ENCODE peak calls at places on chromosome 21, in ten cellular contexts. One of them, this sample, is unnamed.

GRCh38 chr21:32807717-32808380 is 36.3 kb upstream of the PAXBP1 start:
- DNase-seq in prostate gland: no peak
- DNase-seq in lower leg skin: no peak
- DNase-seq in sigmoid colon: no peak
- DNase-seq in body of pancreas: no peak
- DNase-seq in HCT116: no peak
- DNase-seq in heart left ventricle: no peak
- DNase-seq in A549: no peak
- DNase-seq in K562: no peak
- DNase-seq in GM12891: no peak
- DNase-seq in this sample: no peak

GRCh38 chr21:42535602-42536171 is 22.0 kb downstream of the SLC37A1 start:
- DNase-seq in A549: no peak
- DNase-seq in prostate gland: no peak
- DNase-seq in K562: no peak
- DNase-seq in body of pancreas: no peak
- DNase-seq in lower leg skin: no peak
- DNase-seq in HCT116: no peak
- DNase-seq in sigmoid colon: peak; percentile 61
- DNase-seq in GM12891: peak; percentile 49
- DNase-seq in heart left ventricle: no peak
- DNase-seq in this sample: no peak

GRCh38 chr21:43323244-43324005 is 103.5 kb downstream of the SIK1 start:
- DNase-seq in A549: no peak
- DNase-seq in GM12891: no peak
- DNase-seq in sigmoid colon: no peak
- DNase-seq in K562: no peak
- DNase-seq in heart left ventricle: peak; percentile 80
- DNase-seq in lower leg skin: no peak
- DNase-seq in body of pancreas: peak; percentile 83
- DNase-seq in prostate gland: no peak
- DNase-seq in HCT116: no peak
- DNase-seq in this sample: no peak

GRCh38 chr21:37700641-37701202 is 215.5 kb downstream of the KCNJ6 start:
- DNase-seq in A549: peak; percentile 63
- DNase-seq in sigmoid colon: no peak
- DNase-seq in GM12891: peak; percentile 60
- DNase-seq in K562: peak; percentile 79
- DNase-seq in body of pancreas: peak; percentile 35
- DNase-seq in lower leg skin: no peak
- DNase-seq in prostate gland: no peak
- DNase-seq in heart left ventricle: no peak
- DNase-seq in HCT116: peak; percentile 73
- DNase-seq in this sample: peak; percentile 89

GRCh38 chr21:15455819-15456462 is 273.8 kb upstream of the USP25 start:
- DNase-seq in body of pancreas: no peak
- DNase-seq in A549: no peak
- DNase-seq in lower leg skin: no peak
- DNase-seq in sigmoid colon: no peak
- DNase-seq in K562: no peak
- DNase-seq in heart left ventricle: no peak
- DNase-seq in GM12891: no peak
- DNase-seq in prostate gland: no peak
- DNase-seq in HCT116: no peak
- DNase-seq in this sample: no peak

GRCh38 chr21:15706686-15707085 is 23.1 kb upstream of the USP25 start:
- DNase-seq in GM12891: no peak
- DNase-seq in HCT116: peak; percentile 81
- DNase-seq in A549: peak; percentile 19
- DNase-seq in sigmoid colon: no peak
- DNase-seq in heart left ventricle: no peak
- DNase-seq in body of pancreas: no peak
- DNase-seq in lower leg skin: peak; percentile 47
- DNase-seq in K562: no peak
- DNase-seq in prostate gland: peak; percentile 50
- DNase-seq in this sample: peak; percentile 65

GRCh38 chr21:25997788-25998611 is 172.6 kb downstream of the APP start:
- DNase-seq in sigmoid colon: no peak
- DNase-seq in A549: no peak
- DNase-seq in body of pancreas: peak; percentile 75
- DNase-seq in prostate gland: peak; percentile 17
- DNase-seq in HCT116: peak; percentile 65
- DNase-seq in heart left ventricle: no peak
- DNase-seq in K562: no peak
- DNase-seq in lower leg skin: no peak
- DNase-seq in GM12891: no peak
- DNase-seq in this sample: no peak

GRCh38 chr21:42829417-42829816 is 49.9 kb downstream of the WDR4 start:
- DNase-seq in heart left ventricle: peak; percentile 1
- DNase-seq in lower leg skin: no peak
- DNase-seq in sigmoid colon: peak; percentile 33
- DNase-seq in GM12891: no peak
- DNase-seq in prostate gland: no peak
- DNase-seq in K562: no peak
- DNase-seq in body of pancreas: no peak
- DNase-seq in A549: no peak
- DNase-seq in HCT116: no peak
- DNase-seq in this sample: no peak

GRCh38 chr21:16320110-16320509 is 590.3 kb downstream of the USP25 start:
- DNase-seq in HCT116: no peak
- DNase-seq in GM12891: no peak
- DNase-seq in prostate gland: no peak
- DNase-seq in body of pancreas: no peak
- DNase-seq in heart left ventricle: no peak
- DNase-seq in A549: no peak
- DNase-seq in sigmoid colon: no peak
- DNase-seq in lower leg skin: no peak
- DNase-seq in K562: no peak
- DNase-seq in this sample: no peak

GRCh38 chr21:36811762-36812161 is 112.8 kb downstream of the SIM2 start:
- DNase-seq in body of pancreas: no peak
- DNase-seq in A549: no peak
- DNase-seq in GM12891: no peak
- DNase-seq in K562: no peak
- DNase-seq in prostate gland: no peak
- DNase-seq in lower leg skin: no peak
- DNase-seq in sigmoid colon: no peak
- DNase-seq in HCT116: no peak
- DNase-seq in heart left ventricle: no peak
- DNase-seq in this sample: no peak

GRCh38 chr21:45293214-45293725 is 5.6 kb upstream of the POFUT2 start:
- DNase-seq in GM12891: no peak
- DNase-seq in sigmoid colon: peak; percentile 79
- DNase-seq in K562: no peak
- DNase-seq in body of pancreas: peak; percentile 20
- DNase-seq in HCT116: no peak
- DNase-seq in lower leg skin: no peak
- DNase-seq in prostate gland: no peak
- DNase-seq in heart left ventricle: no peak
- DNase-seq in A549: no peak
- DNase-seq in this sample: no peak
- TF ChIP-seq POLR2A in GM12891: no peak
- TF ChIP-seq POLR2A in sigmoid colon: no peak
- TF ChIP-seq POLR2A in K562: no peak
- TF ChIP-seq POLR2A in body of pancreas: no peak
- TF ChIP-seq POLR2A in HCT116: no peak
- TF ChIP-seq POLR2A in lower leg skin: no peak
- TF ChIP-seq POLR2A in prostate gland: no peak
- TF ChIP-seq POLR2A in heart left ventricle: no peak
- TF ChIP-seq POLR2A in A549: no peak
- TF ChIP-seq POLR2A in this sample: no peak

DNA sequence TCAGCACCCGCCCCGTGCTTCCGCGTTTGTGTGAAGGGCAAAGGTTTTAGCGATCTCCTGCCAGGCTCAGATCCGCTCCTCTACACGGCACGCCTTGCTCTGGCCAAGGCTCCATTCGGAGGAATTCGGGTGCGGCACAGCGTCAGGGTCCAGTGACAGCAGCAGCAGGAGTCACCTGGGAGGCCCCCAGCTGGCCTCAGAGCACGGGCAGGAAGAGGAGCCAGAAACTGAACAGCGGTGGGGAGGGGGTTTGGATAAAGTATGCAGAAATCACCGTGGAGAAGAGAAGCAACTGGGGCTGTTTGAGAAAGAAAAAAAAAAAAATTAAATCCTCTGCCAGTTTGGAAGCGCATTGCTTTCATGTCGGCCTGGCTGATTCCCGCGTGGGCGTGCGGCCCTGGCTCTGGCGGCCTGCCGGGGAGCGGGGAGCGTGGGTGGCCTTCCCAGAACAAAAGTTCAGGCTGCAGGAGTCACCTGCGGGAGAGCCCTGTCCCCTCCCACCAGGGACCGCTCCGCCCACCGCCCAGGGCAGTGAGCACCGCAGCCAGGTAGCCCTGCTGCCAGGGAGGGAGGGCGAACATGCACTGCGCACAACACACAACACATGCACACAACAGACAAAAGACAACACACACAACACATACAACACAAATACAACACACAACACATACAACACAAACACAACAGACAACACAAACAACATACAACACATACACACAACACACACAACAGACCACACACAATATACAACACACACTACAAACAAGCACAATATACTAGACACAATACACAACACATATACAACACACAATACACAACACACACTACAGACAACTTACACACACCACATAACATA is 107.6 kb downstream of the ETS2 start:
- DNase-seq in K562: peak; percentile 67
- DNase-seq in prostate gland: peak; percentile 87
- DNase-seq in GM12891: no peak
- DNase-seq in heart left ventricle: peak; percentile 65
- DNase-seq in body of pancreas: peak; percentile 86
- DNase-seq in A549: peak; percentile 38
- DNase-seq in HCT116: peak; percentile 77
- DNase-seq in lower leg skin: peak; percentile 62
- DNase-seq in sigmoid colon: peak; percentile 91
- DNase-seq in this sample: no peak
- TF ChIP-seq POLR2A in K562: no peak
- TF ChIP-seq POLR2A in prostate gland: peak; percentile 67
- TF ChIP-seq POLR2A in GM12891: no peak
- TF ChIP-seq POLR2A in heart left ventricle: no peak
- TF ChIP-seq POLR2A in body of pancreas: peak; percentile 66
- TF ChIP-seq POLR2A in A549: no peak
- TF ChIP-seq POLR2A in HCT116: no peak
- TF ChIP-seq POLR2A in lower leg skin: no peak
- TF ChIP-seq POLR2A in sigmoid colon: no peak
- TF ChIP-seq POLR2A in this sample: no peak

DNA sequence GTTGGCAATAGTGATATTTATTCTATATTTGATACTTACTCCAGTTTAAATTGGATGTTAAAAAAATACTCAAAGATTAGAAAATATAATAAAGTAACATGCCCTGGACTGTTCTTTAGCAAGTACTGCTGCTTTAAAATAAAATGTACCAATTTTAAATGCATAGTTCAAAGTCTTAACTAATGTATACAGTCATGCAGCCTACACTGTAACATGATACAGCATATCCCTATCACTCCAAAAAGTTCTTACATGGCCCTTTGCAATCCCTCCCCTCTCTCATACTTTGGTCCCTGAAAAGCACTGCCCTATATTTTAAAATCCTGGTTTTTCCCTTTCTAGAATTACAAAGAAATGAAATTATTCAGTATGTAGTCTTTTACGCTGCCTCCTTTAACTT is 726.6 kb downstream of the LTN1 start:
- DNase-seq in K562: no peak
- DNase-seq in A549: no peak
- DNase-seq in GM12891: no peak
- DNase-seq in prostate gland: no peak
- DNase-seq in HCT116: no peak
- DNase-seq in heart left ventricle: no peak
- DNase-seq in sigmoid colon: no peak
- DNase-seq in lower leg skin: no peak
- DNase-seq in body of pancreas: no peak
- DNase-seq in this sample: no peak
- TF ChIP-seq POLR2A in K562: no peak
- TF ChIP-seq POLR2A in A549: no peak
- TF ChIP-seq POLR2A in GM12891: no peak
- TF ChIP-seq POLR2A in prostate gland: no peak
- TF ChIP-seq POLR2A in HCT116: no peak
- TF ChIP-seq POLR2A in heart left ventricle: no peak
- TF ChIP-seq POLR2A in sigmoid colon: no peak
- TF ChIP-seq POLR2A in lower leg skin: no peak
- TF ChIP-seq POLR2A in body of pancreas: no peak
- TF ChIP-seq POLR2A in this sample: no peak

GRCh38 chr21:45406801-45407628 is 2.0 kb downstream of the COL18A1 start:
- DNase-seq in body of pancreas: no peak
- DNase-seq in heart left ventricle: no peak
- DNase-seq in prostate gland: no peak
- DNase-seq in GM12891: no peak
- DNase-seq in HCT116: no peak
- DNase-seq in lower leg skin: no peak
- DNase-seq in K562: no peak
- DNase-seq in sigmoid colon: peak; percentile 68
- DNase-seq in A549: no peak
- DNase-seq in this sample: no peak

GRCh38 chr21:45405819-45406762 is 1.1 kb downstream of the COL18A1 start:
- DNase-seq in A549: no peak
- DNase-seq in prostate gland: no peak
- DNase-seq in K562: no peak
- DNase-seq in GM12891: no peak
- DNase-seq in lower leg skin: no peak
- DNase-seq in sigmoid colon: peak; percentile 69
- DNase-seq in heart left ventricle: no peak
- DNase-seq in body of pancreas: peak; percentile 40
- DNase-seq in HCT116: no peak
- DNase-seq in this sample: peak; percentile 73

GRCh38 chr21:45404726-45405270 is at the start of gene COL18A1:
- DNase-seq in lower leg skin: no peak
- DNase-seq in K562: peak; percentile 99
- DNase-seq in GM12891: peak; percentile 61
- DNase-seq in sigmoid colon: peak; percentile 85
- DNase-seq in body of pancreas: peak; percentile 60
- DNase-seq in A549: peak; percentile 47
- DNase-seq in heart left ventricle: peak; percentile 87
- DNase-seq in prostate gland: peak; percentile 51
- DNase-seq in HCT116: no peak
- DNase-seq in this sample: peak; percentile 90

GRCh38 chr21:45403825-45404725 is 890 bp upstream of the COL18A1 start:
- DNase-seq in sigmoid colon: peak; percentile 89
- DNase-seq in HCT116: no peak
- DNase-seq in A549: no peak
- DNase-seq in lower leg skin: peak; percentile 40
- DNase-seq in heart left ventricle: peak; percentile 73
- DNase-seq in body of pancreas: peak; percentile 47
- DNase-seq in GM12891: no peak
- DNase-seq in K562: no peak
- DNase-seq in prostate gland: no peak
- DNase-seq in this sample: peak; percentile 60

DNA sequence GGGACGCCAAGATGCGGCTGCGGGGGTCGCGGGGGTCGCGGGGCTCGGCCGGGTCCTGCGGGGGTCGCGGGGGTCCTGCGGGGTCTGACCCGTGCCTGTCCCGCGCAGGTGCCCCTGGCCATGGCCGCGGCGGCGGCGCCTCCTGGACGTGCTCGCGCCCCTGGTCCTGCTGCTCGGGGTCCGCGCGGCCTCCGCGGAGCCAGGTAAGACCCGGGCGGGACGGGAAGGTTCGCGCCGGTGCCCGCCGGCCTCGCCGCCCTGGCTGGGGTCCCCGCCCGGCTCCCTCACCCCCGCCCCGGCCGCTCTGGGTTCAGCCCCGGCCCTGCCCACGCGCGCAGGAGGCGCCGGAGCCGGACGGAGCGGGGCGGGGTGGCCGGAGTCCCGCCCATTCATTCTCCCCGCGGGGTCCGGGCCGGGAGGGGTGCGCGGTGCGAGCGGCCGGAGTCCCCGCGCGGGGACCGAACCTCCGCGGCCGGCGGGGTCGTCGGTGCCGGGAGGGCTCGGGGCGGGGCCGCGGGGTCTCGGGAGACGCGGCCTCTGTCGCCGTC is 380 bp downstream of the COL18A1 start:
- DNase-seq in sigmoid colon: peak; percentile 82
- DNase-seq in prostate gland: no peak
- DNase-seq in GM12891: no peak
- DNase-seq in lower leg skin: no peak
- DNase-seq in body of pancreas: peak; percentile 35
- DNase-seq in heart left ventricle: peak; percentile 77
- DNase-seq in HCT116: no peak
- DNase-seq in A549: peak; percentile 43
- DNase-seq in K562: peak; percentile 97
- DNase-seq in this sample: peak; percentile 86
- TF ChIP-seq POLR2A in sigmoid colon: no peak
- TF ChIP-seq POLR2A in prostate gland: peak; percentile 39
- TF ChIP-seq POLR2A in GM12891: no peak
- TF ChIP-seq POLR2A in lower leg skin: no peak
- TF ChIP-seq POLR2A in body of pancreas: no peak
- TF ChIP-seq POLR2A in heart left ventricle: no peak
- TF ChIP-seq POLR2A in HCT116: no peak
- TF ChIP-seq POLR2A in A549: no peak
- TF ChIP-seq POLR2A in K562: no peak
- TF ChIP-seq POLR2A in this sample: peak; percentile 18

This sample was measured in H54.